ENCODE peak calls at places on chromosomes 12 and 14, in eight cellular contexts. One of them, this sample, is unnamed.

GRCh38 chr14:81330619-81331122 is 69.5 kb downstream of the STON2 start:
- DNase-seq in AG04449: no peak
- DNase-seq in mesothelial cell of epicardium: no peak
- DNase-seq in PC-3: no peak
- DNase-seq in B cell: no peak
- DNase-seq in epithelial cell of esophagus: peak
- DNase-seq in CD4-positive, alpha-beta T cell: no peak
- DNase-seq in upper lobe of right lung: no peak
- DNase-seq in this sample: no peak

GRCh38 chr12:6215932-6216494 is 15.8 kb downstream of the CD9 start:
- DNase-seq in AG04449: peak
- DNase-seq in mesothelial cell of epicardium: no peak
- DNase-seq in PC-3: peak
- DNase-seq in B cell: no peak
- DNase-seq in epithelial cell of esophagus: peak
- DNase-seq in CD4-positive, alpha-beta T cell: no peak
- DNase-seq in upper lobe of right lung: peak
- DNase-seq in this sample: no peak

GRCh38 chr12:45415393-45415817 is 199.5 kb downstream of the ANO6 start:
- DNase-seq in AG04449: peak
- DNase-seq in mesothelial cell of epicardium: no peak
- DNase-seq in PC-3: peak
- DNase-seq in B cell: no peak
- DNase-seq in epithelial cell of esophagus: peak
- DNase-seq in CD4-positive, alpha-beta T cell: no peak
- DNase-seq in upper lobe of right lung: no peak
- DNase-seq in this sample: no peak

GRCh38 chr12:30417697-30418231 is 277.9 kb downstream of the IPO8 start:
- DNase-seq in AG04449: peak
- DNase-seq in mesothelial cell of epicardium: no peak
- DNase-seq in PC-3: peak
- DNase-seq in B cell: no peak
- DNase-seq in epithelial cell of esophagus: peak
- DNase-seq in CD4-positive, alpha-beta T cell: no peak
- DNase-seq in upper lobe of right lung: no peak
- DNase-seq in this sample: no peak

GRCh38 chr14:75825147-75825592 is 156.6 kb downstream of the TGFB3 start:
- DNase-seq in AG04449: no peak
- DNase-seq in mesothelial cell of epicardium: no peak
- DNase-seq in PC-3: no peak
- DNase-seq in B cell: no peak
- DNase-seq in epithelial cell of esophagus: no peak
- DNase-seq in CD4-positive, alpha-beta T cell: no peak
- DNase-seq in upper lobe of right lung: no peak
- DNase-seq in this sample: no peak

GRCh38 chr12:54350743-54351142 is 13.5 kb downstream of the GPR84 start:
- DNase-seq in AG04449: no peak
- DNase-seq in mesothelial cell of epicardium: no peak
- DNase-seq in PC-3: no peak
- DNase-seq in B cell: no peak
- DNase-seq in epithelial cell of esophagus: no peak
- DNase-seq in CD4-positive, alpha-beta T cell: no peak
- DNase-seq in upper lobe of right lung: no peak
- DNase-seq in this sample: no peak

GRCh38 chr14:43803076-43803689 is 703.9 kb downstream of the FSCB start:
- DNase-seq in AG04449: no peak
- DNase-seq in mesothelial cell of epicardium: no peak
- DNase-seq in PC-3: peak
- DNase-seq in B cell: no peak
- DNase-seq in epithelial cell of esophagus: peak
- DNase-seq in CD4-positive, alpha-beta T cell: no peak
- DNase-seq in upper lobe of right lung: no peak
- DNase-seq in this sample: no peak

GRCh38 chr12:119025786-119026185 is 44.4 kb downstream of the SRRM4 start:
- DNase-seq in AG04449: no peak
- DNase-seq in mesothelial cell of epicardium: no peak
- DNase-seq in PC-3: no peak
- DNase-seq in B cell: no peak
- DNase-seq in epithelial cell of esophagus: no peak
- DNase-seq in CD4-positive, alpha-beta T cell: no peak
- DNase-seq in upper lobe of right lung: no peak
- DNase-seq in this sample: no peak

GRCh38 chr12:3658327-3659163 is 94.4 kb downstream of the CRACR2A start:
- DNase-seq in AG04449: no peak
- DNase-seq in mesothelial cell of epicardium: no peak
- DNase-seq in PC-3: peak
- DNase-seq in B cell: no peak
- DNase-seq in epithelial cell of esophagus: peak
- DNase-seq in CD4-positive, alpha-beta T cell: peak
- DNase-seq in upper lobe of right lung: no peak
- DNase-seq in this sample: no peak

GRCh38 chr12:92899388-92900001 is 29.6 kb downstream of the EEA1 start:
- DNase-seq in AG04449: peak
- DNase-seq in mesothelial cell of epicardium: no peak
- DNase-seq in PC-3: peak
- DNase-seq in B cell: no peak
- DNase-seq in epithelial cell of esophagus: peak
- DNase-seq in CD4-positive, alpha-beta T cell: no peak
- DNase-seq in upper lobe of right lung: no peak
- DNase-seq in this sample: no peak

GRCh38 chr12:52873513-52873831 is 24.7 kb upstream of the KRT78 start:
- DNase-seq in AG04449: no peak
- DNase-seq in mesothelial cell of epicardium: no peak
- DNase-seq in PC-3: no peak
- DNase-seq in B cell: no peak
- DNase-seq in epithelial cell of esophagus: no peak
- DNase-seq in CD4-positive, alpha-beta T cell: no peak
- DNase-seq in upper lobe of right lung: no peak
- DNase-seq in this sample: no peak

GRCh38 chr12:26090853-26091510 is 33.9 kb downstream of the BHLHE41 start:
- DNase-seq in AG04449: no peak
- DNase-seq in mesothelial cell of epicardium: no peak
- DNase-seq in PC-3: peak
- DNase-seq in B cell: no peak
- DNase-seq in epithelial cell of esophagus: peak
- DNase-seq in CD4-positive, alpha-beta T cell: no peak
- DNase-seq in upper lobe of right lung: no peak
- DNase-seq in this sample: no peak

GRCh38 chr14:68014771-68015170 is 195.2 kb downstream of the RAD51B start:
- DNase-seq in AG04449: no peak
- DNase-seq in mesothelial cell of epicardium: no peak
- DNase-seq in PC-3: no peak
- DNase-seq in B cell: no peak
- DNase-seq in epithelial cell of esophagus: no peak
- DNase-seq in CD4-positive, alpha-beta T cell: no peak
- DNase-seq in upper lobe of right lung: no peak
- DNase-seq in this sample: no peak

GRCh38 chr12:85920324-85920947 is 46.3 kb downstream of the NTS start:
- DNase-seq in AG04449: no peak
- DNase-seq in mesothelial cell of epicardium: no peak
- DNase-seq in PC-3: peak
- DNase-seq in B cell: no peak
- DNase-seq in epithelial cell of esophagus: peak
- DNase-seq in CD4-positive, alpha-beta T cell: no peak
- DNase-seq in upper lobe of right lung: no peak
- DNase-seq in this sample: no peak

GRCh38 chr12:10186299-10186698 is 7.5 kb downstream of the TMEM52B start:
- DNase-seq in AG04449: no peak
- DNase-seq in mesothelial cell of epicardium: no peak
- DNase-seq in PC-3: no peak
- DNase-seq in B cell: peak
- DNase-seq in epithelial cell of esophagus: no peak
- DNase-seq in CD4-positive, alpha-beta T cell: no peak
- DNase-seq in upper lobe of right lung: peak
- DNase-seq in this sample: no peak

GRCh38 chr12:42785944-42786343 is 196.4 kb upstream of the PRICKLE1 start:
- DNase-seq in AG04449: no peak
- DNase-seq in mesothelial cell of epicardium: no peak
- DNase-seq in PC-3: no peak
- DNase-seq in B cell: no peak
- DNase-seq in epithelial cell of esophagus: no peak
- DNase-seq in CD4-positive, alpha-beta T cell: no peak
- DNase-seq in upper lobe of right lung: no peak
- DNase-seq in this sample: no peak

GRCh38 chr14:89325959-89326358 is 91.1 kb downstream of the FOXN3 start:
- DNase-seq in AG04449: no peak
- DNase-seq in mesothelial cell of epicardium: no peak
- DNase-seq in PC-3: no peak
- DNase-seq in B cell: no peak
- DNase-seq in epithelial cell of esophagus: no peak
- DNase-seq in CD4-positive, alpha-beta T cell: no peak
- DNase-seq in upper lobe of right lung: no peak
- DNase-seq in this sample: no peak

GRCh38 chr12:65014504-65015271 is 106.4 kb downstream of the WIF1 start:
- DNase-seq in AG04449: no peak
- DNase-seq in mesothelial cell of epicardium: no peak
- DNase-seq in PC-3: no peak
- DNase-seq in B cell: no peak
- DNase-seq in epithelial cell of esophagus: peak
- DNase-seq in CD4-positive, alpha-beta T cell: no peak
- DNase-seq in upper lobe of right lung: no peak
- DNase-seq in this sample: no peak

DNA sequence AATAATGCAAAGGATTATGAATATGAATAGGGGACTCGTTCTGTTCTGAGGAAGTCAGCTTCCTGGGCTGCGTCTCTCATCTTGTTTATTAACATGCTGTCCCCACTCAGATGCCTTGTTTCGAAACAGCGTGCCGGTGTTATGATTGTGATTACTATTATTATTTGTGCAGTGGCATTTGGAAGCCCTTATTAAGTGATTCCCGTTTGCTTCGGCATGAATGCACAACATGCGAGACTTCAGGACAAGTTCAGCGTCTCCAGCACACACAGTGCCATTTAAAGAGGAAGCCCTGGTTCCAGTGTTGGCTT is 181.1 kb downstream of the AACS start:
- DNase-seq in AG04449: no peak
- DNase-seq in mesothelial cell of epicardium: no peak
- DNase-seq in PC-3: no peak
- DNase-seq in B cell: no peak
- DNase-seq in epithelial cell of esophagus: no peak
- DNase-seq in CD4-positive, alpha-beta T cell: no peak
- DNase-seq in upper lobe of right lung: no peak
- DNase-seq in this sample: no peak
- TF ChIP-seq CTCF in AG04449: no peak
- TF ChIP-seq CTCF in mesothelial cell of epicardium: no peak
- TF ChIP-seq CTCF in PC-3: no peak
- TF ChIP-seq CTCF in B cell: no peak
- TF ChIP-seq CTCF in epithelial cell of esophagus: no peak
- TF ChIP-seq CTCF in CD4-positive, alpha-beta T cell: no peak
- TF ChIP-seq CTCF in upper lobe of right lung: no peak
- TF ChIP-seq CTCF in this sample: no peak

DNA sequence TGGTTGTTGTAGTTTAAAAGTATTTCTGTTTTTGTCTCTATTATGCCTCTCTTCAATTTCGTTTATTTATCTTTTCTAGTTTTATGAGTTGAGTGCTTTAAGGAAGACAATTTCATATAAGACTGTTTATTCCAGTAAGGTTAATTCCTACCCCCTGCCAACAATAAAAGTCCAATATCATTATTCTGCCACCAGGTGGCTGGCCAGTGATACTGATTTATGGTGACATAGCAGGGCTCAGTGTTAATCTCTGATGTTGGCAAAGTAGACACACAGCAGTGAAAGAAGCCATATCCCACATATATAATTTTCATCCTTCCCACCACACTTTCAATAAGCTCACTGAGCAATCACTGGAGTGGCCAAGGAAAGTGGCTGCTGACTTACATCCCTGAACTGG is 69.0 kb upstream of the BMP4 start:
- DNase-seq in AG04449: no peak
- DNase-seq in mesothelial cell of epicardium: no peak
- DNase-seq in PC-3: peak
- DNase-seq in B cell: no peak
- DNase-seq in epithelial cell of esophagus: peak
- DNase-seq in CD4-positive, alpha-beta T cell: no peak
- DNase-seq in upper lobe of right lung: no peak
- DNase-seq in this sample: no peak
- TF ChIP-seq CTCF in AG04449: peak
- TF ChIP-seq CTCF in mesothelial cell of epicardium: peak
- TF ChIP-seq CTCF in PC-3: peak
- TF ChIP-seq CTCF in B cell: no peak
- TF ChIP-seq CTCF in epithelial cell of esophagus: peak
- TF ChIP-seq CTCF in CD4-positive, alpha-beta T cell: no peak
- TF ChIP-seq CTCF in upper lobe of right lung: peak
- TF ChIP-seq CTCF in this sample: peak

GRCh38 chr12:15797818-15798217 is 8.6 kb upstream of the EPS8 start:
- DNase-seq in AG04449: no peak
- DNase-seq in mesothelial cell of epicardium: no peak
- DNase-seq in PC-3: peak
- DNase-seq in B cell: no peak
- DNase-seq in epithelial cell of esophagus: no peak
- DNase-seq in CD4-positive, alpha-beta T cell: no peak
- DNase-seq in upper lobe of right lung: no peak
- DNase-seq in this sample: no peak
- TF ChIP-seq CTCF in AG04449: no peak
- TF ChIP-seq CTCF in mesothelial cell of epicardium: no peak
- TF ChIP-seq CTCF in PC-3: no peak
- TF ChIP-seq CTCF in B cell: no peak
- TF ChIP-seq CTCF in epithelial cell of esophagus: no peak
- TF ChIP-seq CTCF in CD4-positive, alpha-beta T cell: no peak
- TF ChIP-seq CTCF in upper lobe of right lung: no peak
- TF ChIP-seq CTCF in this sample: no peak

GRCh38 chr12:507261-507853 is 47.6 kb downstream of the B4GALNT3 start:
- DNase-seq in AG04449: no peak
- DNase-seq in mesothelial cell of epicardium: no peak
- DNase-seq in PC-3: no peak
- DNase-seq in B cell: no peak
- DNase-seq in epithelial cell of esophagus: no peak
- DNase-seq in CD4-positive, alpha-beta T cell: no peak
- DNase-seq in upper lobe of right lung: no peak
- DNase-seq in this sample: no peak
- TF ChIP-seq CTCF in AG04449: no peak
- TF ChIP-seq CTCF in mesothelial cell of epicardium: no peak
- TF ChIP-seq CTCF in PC-3: no peak
- TF ChIP-seq CTCF in B cell: no peak
- TF ChIP-seq CTCF in epithelial cell of esophagus: no peak
- TF ChIP-seq CTCF in CD4-positive, alpha-beta T cell: no peak
- TF ChIP-seq CTCF in upper lobe of right lung: no peak
- TF ChIP-seq CTCF in this sample: no peak

GRCh38 chr12:71846322-71846940 is 6.9 kb downstream of the TBC1D15 start:
- DNase-seq in AG04449: no peak
- DNase-seq in mesothelial cell of epicardium: no peak
- DNase-seq in PC-3: peak
- DNase-seq in B cell: no peak
- DNase-seq in epithelial cell of esophagus: peak
- DNase-seq in CD4-positive, alpha-beta T cell: no peak
- DNase-seq in upper lobe of right lung: no peak
- DNase-seq in this sample: no peak
- TF ChIP-seq CTCF in AG04449: peak
- TF ChIP-seq CTCF in mesothelial cell of epicardium: peak
- TF ChIP-seq CTCF in PC-3: peak
- TF ChIP-seq CTCF in B cell: peak
- TF ChIP-seq CTCF in epithelial cell of esophagus: peak
- TF ChIP-seq CTCF in CD4-positive, alpha-beta T cell: peak
- TF ChIP-seq CTCF in upper lobe of right lung: peak
- TF ChIP-seq CTCF in this sample: peak

GRCh38 chr14:85856430-85856829 is 326.5 kb downstream of the FLRT2 start:
- DNase-seq in AG04449: no peak
- DNase-seq in mesothelial cell of epicardium: no peak
- DNase-seq in PC-3: no peak
- DNase-seq in B cell: no peak
- DNase-seq in epithelial cell of esophagus: peak
- DNase-seq in CD4-positive, alpha-beta T cell: no peak
- DNase-seq in upper lobe of right lung: no peak
- DNase-seq in this sample: no peak
- TF ChIP-seq CTCF in AG04449: no peak
- TF ChIP-seq CTCF in mesothelial cell of epicardium: no peak
- TF ChIP-seq CTCF in PC-3: peak
- TF ChIP-seq CTCF in B cell: peak
- TF ChIP-seq CTCF in epithelial cell of esophagus: peak
- TF ChIP-seq CTCF in CD4-positive, alpha-beta T cell: no peak
- TF ChIP-seq CTCF in upper lobe of right lung: peak
- TF ChIP-seq CTCF in this sample: peak

GRCh38 chr12:76688627-76689026 is 75.3 kb upstream of the ZDHHC17 start:
- DNase-seq in AG04449: no peak
- DNase-seq in mesothelial cell of epicardium: no peak
- DNase-seq in PC-3: no peak
- DNase-seq in B cell: no peak
- DNase-seq in epithelial cell of esophagus: no peak
- DNase-seq in CD4-positive, alpha-beta T cell: no peak
- DNase-seq in upper lobe of right lung: no peak
- DNase-seq in this sample: no peak
- TF ChIP-seq CTCF in AG04449: no peak
- TF ChIP-seq CTCF in mesothelial cell of epicardium: no peak
- TF ChIP-seq CTCF in PC-3: peak
- TF ChIP-seq CTCF in B cell: no peak
- TF ChIP-seq CTCF in epithelial cell of esophagus: no peak
- TF ChIP-seq CTCF in CD4-positive, alpha-beta T cell: peak
- TF ChIP-seq CTCF in upper lobe of right lung: peak
- TF ChIP-seq CTCF in this sample: peak